ENCODE peak calls at places on chromosomes 6 and 20, in seven cellular contexts. T is EL, F is tibial artery, M is endothelial cell, Z is mesendoderm, S is NCI-H1694, U is T-helper 1 cell. O is an unnamed sample.

GRCh38 chr20:37071481-37071911 is 24.3 kb downstream of the RBL1 start:
- DNase-seq in T (peak; percentile 91), F (no peak), M (no peak), Z (peak; percentile 6), S (no peak), U (peak; percentile 58), O (peak; percentile 19)

GRCh38 chr6:36933102-36933501 is 21.4 kb upstream of the PI16 start:
- DNase-seq in T (peak; percentile 77), F (no peak), M (no peak), Z (no peak), S (no peak), U (no peak), O (no peak)

GRCh38 chr20:59082077-59082740 is 39.6 kb upstream of the PRELID3B start:
- DNase-seq in T (peak; percentile 92), F (no peak), M (no peak), Z (peak; percentile 92), S (no peak), U (no peak), O (no peak)

GRCh38 chr20:34300809-34301586 is 2.2 kb downstream of the AHCY start:
- DNase-seq in T (no peak), F (no peak), M (no peak), Z (peak; percentile 58), S (no peak), U (no peak), O (no peak)

GRCh38 chr6:56954389-56955170 is at the start of gene BEND6:
- DNase-seq in T (peak; percentile 88), F (peak; percentile 22), M (no peak), Z (peak; percentile 80), S (peak; percentile 20), U (peak; percentile 46), O (no peak)

GRCh38 chr20:58196402-58197184 is 31.9 kb downstream of the ANKRD60 start:
- DNase-seq in T (no peak), F (no peak), M (no peak), Z (no peak), S (no peak), U (no peak), O (no peak)

GRCh38 chr6:136326038-136326561 is 36.5 kb upstream of the BCLAF1 start:
- DNase-seq in T (peak; percentile 8), F (no peak), M (no peak), Z (peak; percentile 58), S (no peak), U (no peak), O (no peak)

GRCh38 chr20:58720890-58721289 is 28.3 kb downstream of the NPEPL1 start:
- DNase-seq in T (no peak), F (no peak), M (no peak), Z (no peak), S (no peak), U (no peak), O (no peak)

GRCh38 chr6:157281570-157281969 is 41.7 kb downstream of the TMEM242 start:
- DNase-seq in T (no peak), F (no peak), M (no peak), Z (peak; percentile 36), S (no peak), U (no peak), O (no peak)

GRCh38 chr6:31203345-31203979 is 33.0 kb upstream of the POU5F1 start:
- DNase-seq in T (peak; percentile 84), F (no peak), M (no peak), Z (peak; percentile 28), S (no peak), U (peak; percentile 78), O (no peak)

GRCh38 chr20:45924391-45925261 is 9.9 kb upstream of the PCIF1 start:
- DNase-seq in T (no peak), F (peak; percentile 62), M (no peak), Z (no peak), S (no peak), U (no peak), O (no peak)

GRCh38 chr6:152948150-152948768 is 34.6 kb downstream of the FBXO5 start:
- DNase-seq in T (peak; percentile 48), F (no peak), M (peak; percentile 12), Z (peak; percentile 40), S (peak; percentile 39), U (peak; percentile 14), O (no peak)

GRCh38 chr6:36724514-36725385 is 27.1 kb downstream of the RAB44 start:
- DNase-seq in T (peak; percentile 65), F (peak; percentile 68), M (peak; percentile 76), Z (peak; percentile 85), S (peak; percentile 46), U (peak; percentile 42), O (no peak)

GRCh38 chr6:112017169-112017568 is 36.7 kb upstream of the CCN6 start:
- DNase-seq in T (no peak), F (no peak), M (no peak), Z (no peak), S (no peak), U (peak; percentile 36), O (no peak)

GRCh38 chr6:89527634-89528033 is 94.7 kb downstream of the ANKRD6 start:
- DNase-seq in T (no peak), F (no peak), M (no peak), Z (peak; percentile 54), S (no peak), U (no peak), O (no peak)

GRCh38 chr20:34797012-34797720 is 28.3 kb downstream of the NCOA6 start:
- DNase-seq in T (no peak), F (no peak), M (no peak), Z (peak; percentile 44), S (no peak), U (no peak), O (no peak)

GRCh38 chr20:25064561-25064960 is 6.6 kb upstream of the ACSS1 start:
- DNase-seq in T (no peak), F (no peak), M (no peak), Z (no peak), S (no peak), U (no peak), O (no peak)

GRCh38 chr6:41836660-41837052 is 49.2 kb downstream of the TOMM6 start:
- DNase-seq in T (peak; percentile 5), F (no peak), M (no peak), Z (no peak), S (no peak), U (no peak), O (no peak)

GRCh38 chr20:46400253-46400652 is 6.2 kb downstream of the ELMO2 start:
- DNase-seq in T (peak; percentile 53), F (peak; percentile 40), M (no peak), Z (peak; percentile 38), S (no peak), U (no peak), O (peak; percentile 55)

GRCh38 chr6:26156105-26156849 is 69.0 kb downstream of the HFE start:
- DNase-seq in T (peak; percentile 92), F (peak; percentile 88), M (peak; percentile 88), Z (peak; percentile 93), S (peak; percentile 71), U (peak; percentile 97), O (peak; percentile 65)

GRCh38 chr6:10205892-10206291 is 209.0 kb downstream of the TFAP2A start:
- DNase-seq in T (no peak), F (no peak), M (no peak), Z (no peak), S (no peak), U (no peak), O (no peak)

GRCh38 chr6:57242505-57242904 is 20.4 kb upstream of the RAB23 start:
- DNase-seq in T (peak; percentile 83), F (no peak), M (no peak), Z (no peak), S (no peak), U (no peak), O (peak; percentile 95)

GRCh38 chr6:35757461-35758123 is 18.8 kb upstream of the CLPSL2 start:
- DNase-seq in T (peak; percentile 31), F (no peak), M (peak; percentile 33), Z (peak; percentile 89), S (no peak), U (peak; percentile 20), O (no peak)

GRCh38 chr20:50980071-50980681 is 21.6 kb downstream of the MOCS3 start:
- DNase-seq in T (peak; percentile 99), F (no peak), M (no peak), Z (peak; percentile 41), S (no peak), U (peak; percentile 11), O (peak; percentile 99)

GRCh38 chr20:2738734-2739398 is 46.3 kb downstream of the EBF4 start:
- DNase-seq in T (no peak), F (no peak), M (no peak), Z (no peak), S (no peak), U (no peak), O (no peak)

GRCh38 chr20:44025756-44026155 is 111.1 kb downstream of the TOX2 start:
- DNase-seq in T (no peak), F (no peak), M (no peak), Z (no peak), S (no peak), U (no peak), O (no peak)

GRCh38 chr6:136860043-136860442 is 37.7 kb downstream of the PEX7 start:
- DNase-seq in T (no peak), F (no peak), M (no peak), Z (no peak), S (no peak), U (no peak), O (no peak)

GRCh38 chr6:26743157-26743821 is 83.7 kb upstream of the ZNF322 start:
- DNase-seq in T (peak; percentile 79), F (no peak), M (peak; percentile 67), Z (peak; percentile 93), S (no peak), U (no peak), O (no peak)

GRCh38 chr6:111980979-111981378 is 72.9 kb upstream of the CCN6 start:
- DNase-seq in T (no peak), F (peak; percentile 37), M (no peak), Z (no peak), S (no peak), U (no peak), O (no peak)

GRCh38 chr20:1951436-1952115 is 42.3 kb downstream of the PDYN start:
- DNase-seq in T (no peak), F (no peak), M (no peak), Z (no peak), S (no peak), U (no peak), O (no peak)

GRCh38 chr6:68901044-68901443 is 266.0 kb downstream of the ADGRB3 start:
- DNase-seq in T (no peak), F (no peak), M (no peak), Z (no peak), S (no peak), U (no peak), O (no peak)